ENCODE peak calls at places on chromosomes 13 and 19, in four cellular contexts. One of them, this sample, is unnamed.

GRCh38 chr13:38821753-38822551 is 135.1 kb downstream of the FREM2 start:
- DNase-seq in PC-3: no peak
- DNase-seq in ovary: no peak
- DNase-seq in hepatocyte: no peak
- DNase-seq in this sample: no peak

GRCh38 chr13:112968380-112968909 is 569 bp upstream of the MCF2L start:
- DNase-seq in PC-3: peak
- DNase-seq in ovary: peak
- DNase-seq in hepatocyte: peak
- DNase-seq in this sample: no peak

GRCh38 chr13:93752506-93752905 is 525.9 kb downstream of the GPC6 start:
- DNase-seq in PC-3: no peak
- DNase-seq in ovary: no peak
- DNase-seq in hepatocyte: no peak
- DNase-seq in this sample: peak

GRCh38 chr19:52945652-52946321 is 16.9 kb downstream of the ZNF816 start:
- DNase-seq in PC-3: no peak
- DNase-seq in ovary: no peak
- DNase-seq in hepatocyte: no peak
- DNase-seq in this sample: no peak

GRCh38 chr13:51959773-51960172 is 51.5 kb downstream of the ATP7B start:
- DNase-seq in PC-3: no peak
- DNase-seq in ovary: no peak
- DNase-seq in hepatocyte: peak
- DNase-seq in this sample: no peak

GRCh38 chr13:44149821-44150220 is 223.8 kb upstream of the SERP2 start:
- DNase-seq in PC-3: no peak
- DNase-seq in ovary: no peak
- DNase-seq in hepatocyte: no peak
- DNase-seq in this sample: no peak

GRCh38 chr19:1069009-1069779 is 2.2 kb downstream of the ARHGAP45 start:
- DNase-seq in PC-3: no peak
- DNase-seq in ovary: no peak
- DNase-seq in hepatocyte: no peak
- DNase-seq in this sample: peak

GRCh38 chr19:4014541-4015491 is 7.3 kb downstream of the PIAS4 start:
- DNase-seq in PC-3: no peak
- DNase-seq in ovary: no peak
- DNase-seq in hepatocyte: peak
- DNase-seq in this sample: peak

GRCh38 chr19:19261350-19262189 is 11.5 kb downstream of the TM6SF2 start:
- DNase-seq in PC-3: no peak
- DNase-seq in ovary: no peak
- DNase-seq in hepatocyte: peak
- DNase-seq in this sample: no peak

GRCh38 chr19:58021541-58022282 is 12.1 kb upstream of the ZSCAN1 start:
- DNase-seq in PC-3: no peak
- DNase-seq in ovary: peak
- DNase-seq in hepatocyte: peak
- DNase-seq in this sample: peak

GRCh38 chr19:31023038-31023437 is 326.2 kb downstream of the TSHZ3 start:
- DNase-seq in PC-3: no peak
- DNase-seq in ovary: no peak
- DNase-seq in hepatocyte: peak
- DNase-seq in this sample: no peak

GRCh38 chr13:77749481-77749880 is 52.0 kb downstream of the SLAIN1 start:
- DNase-seq in PC-3: no peak
- DNase-seq in ovary: no peak
- DNase-seq in hepatocyte: no peak
- DNase-seq in this sample: no peak

GRCh38 chr19:1275976-1276619 is 768 bp downstream of the FAM174C start:
- DNase-seq in PC-3: no peak
- DNase-seq in ovary: peak
- DNase-seq in hepatocyte: no peak
- DNase-seq in this sample: no peak

GRCh38 chr19:2866495-2867024 is 575 bp upstream of the ZNF556 start:
- DNase-seq in PC-3: no peak
- DNase-seq in ovary: no peak
- DNase-seq in hepatocyte: no peak
- DNase-seq in this sample: no peak

GRCh38 chr13:72218966-72219365 is 352.0 kb upstream of the DACH1 start:
- DNase-seq in PC-3: no peak
- DNase-seq in ovary: no peak
- DNase-seq in hepatocyte: no peak
- DNase-seq in this sample: no peak

GRCh38 chr19:20423381-20424207 is 142.0 kb downstream of the ZNF737 start:
- DNase-seq in PC-3: peak
- DNase-seq in ovary: peak
- DNase-seq in hepatocyte: peak
- DNase-seq in this sample: peak

DNA sequence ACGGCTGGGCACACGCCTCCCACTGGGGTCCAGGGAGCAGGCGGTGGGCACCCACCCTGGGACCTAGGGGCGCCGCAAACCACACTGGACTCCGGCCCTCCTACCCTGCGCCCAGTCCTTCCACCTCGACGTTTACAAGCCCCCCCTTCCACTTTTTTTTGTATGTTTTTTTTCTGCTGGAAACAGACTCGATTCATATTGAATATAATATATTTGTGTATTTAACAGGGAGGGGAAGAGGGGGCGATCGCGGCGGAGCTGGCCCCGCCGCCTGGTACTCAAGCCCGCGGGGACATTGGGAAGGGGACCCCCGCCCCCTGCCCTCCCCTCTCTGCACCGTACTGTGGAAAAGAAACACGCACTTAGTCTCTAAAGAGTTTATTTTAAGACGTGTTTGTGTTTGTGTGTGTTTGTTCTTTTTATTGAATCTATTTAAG is 1.6 kb downstream of the JUNB start:
- DNase-seq in PC-3: peak
- DNase-seq in ovary: no peak
- DNase-seq in hepatocyte: no peak
- DNase-seq in this sample: no peak
- H3K4me3 ChIP-seq in PC-3: peak
- H3K4me3 ChIP-seq in ovary: peak
- H3K4me3 ChIP-seq in hepatocyte: peak
- H3K4me3 ChIP-seq in this sample: peak

GRCh38 chr19:6092329-6093286 is 17.7 kb downstream of the RFX2 start:
- DNase-seq in PC-3: peak
- DNase-seq in ovary: peak
- DNase-seq in hepatocyte: peak
- DNase-seq in this sample: peak

GRCh38 chr19:6099037-6099436 is 11.3 kb downstream of the RFX2 start:
- DNase-seq in PC-3: no peak
- DNase-seq in ovary: no peak
- DNase-seq in hepatocyte: no peak
- DNase-seq in this sample: no peak

GRCh38 chr19:6098574-6098973 is 11.7 kb downstream of the RFX2 start:
- DNase-seq in PC-3: no peak
- DNase-seq in ovary: no peak
- DNase-seq in hepatocyte: no peak
- DNase-seq in this sample: no peak

GRCh38 chr19:6097911-6098310 is 12.4 kb downstream of the RFX2 start:
- DNase-seq in PC-3: no peak
- DNase-seq in ovary: no peak
- DNase-seq in hepatocyte: no peak
- DNase-seq in this sample: no peak

DNA sequence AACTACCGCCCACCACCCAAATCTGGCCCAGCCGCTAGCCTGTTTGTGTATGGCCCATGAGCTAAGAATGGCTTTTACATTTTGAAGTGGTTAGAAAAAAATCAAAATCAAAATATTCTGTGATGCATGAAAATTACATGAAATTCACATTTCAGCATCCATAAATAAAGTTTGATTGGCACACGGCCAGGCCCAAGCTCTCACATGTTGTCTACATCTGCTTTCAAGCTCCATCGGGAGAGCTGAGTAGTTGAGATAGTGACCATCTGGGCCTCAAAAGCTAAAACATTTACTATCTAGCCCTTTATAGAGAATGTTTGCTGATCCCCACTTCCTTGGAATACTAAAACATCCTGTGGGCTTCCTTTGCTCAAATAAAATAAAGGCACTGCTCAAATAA is 14.5 kb downstream of the RFX2 start:
- DNase-seq in PC-3: no peak
- DNase-seq in ovary: no peak
- DNase-seq in hepatocyte: no peak
- DNase-seq in this sample: peak
- H3K27ac ChIP-seq in PC-3: no peak
- H3K27ac ChIP-seq in ovary: no peak
- H3K27ac ChIP-seq in hepatocyte: no peak
- H3K27ac ChIP-seq in this sample: no peak

GRCh38 chr13:40129467-40129866 is 474.0 kb downstream of the COG6 start:
- DNase-seq in PC-3: no peak
- DNase-seq in ovary: no peak
- DNase-seq in hepatocyte: no peak
- DNase-seq in this sample: no peak

GRCh38 chr13:40125336-40125735 is 469.9 kb downstream of the COG6 start:
- DNase-seq in PC-3: no peak
- DNase-seq in ovary: no peak
- DNase-seq in hepatocyte: no peak
- DNase-seq in this sample: no peak

GRCh38 chr13:40126301-40127085 is 471.0 kb downstream of the COG6 start:
- DNase-seq in PC-3: no peak
- DNase-seq in ovary: no peak
- DNase-seq in hepatocyte: no peak
- DNase-seq in this sample: no peak

GRCh38 chr13:40127925-40128324 is 472.5 kb downstream of the COG6 start:
- DNase-seq in PC-3: no peak
- DNase-seq in ovary: no peak
- DNase-seq in hepatocyte: no peak
- DNase-seq in this sample: no peak

DNA sequence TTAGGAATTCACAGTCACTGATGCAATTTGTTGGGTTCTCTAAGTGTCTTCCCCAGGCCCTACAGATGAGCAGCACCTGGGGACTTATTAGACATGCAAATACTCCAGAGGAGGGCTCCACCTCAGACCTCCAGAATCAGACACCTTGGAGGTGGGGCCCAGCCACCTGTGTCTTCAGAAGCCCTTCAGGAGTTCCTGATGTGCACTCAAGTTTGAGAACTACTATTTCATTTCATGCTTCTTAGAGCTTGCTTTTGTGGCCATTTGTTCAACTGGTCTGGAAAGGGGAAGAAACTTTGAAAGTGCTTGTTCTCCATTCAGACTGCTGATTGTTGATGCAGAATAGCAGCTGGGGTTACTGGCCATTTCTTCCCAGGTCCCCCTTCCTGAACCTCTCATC is 472.0 kb downstream of the COG6 start:
- DNase-seq in PC-3: no peak
- DNase-seq in ovary: no peak
- DNase-seq in hepatocyte: no peak
- DNase-seq in this sample: no peak
- TF ChIP-seq CTCF in PC-3: no peak
- TF ChIP-seq CTCF in ovary: no peak
- TF ChIP-seq CTCF in hepatocyte: no peak
- TF ChIP-seq CTCF in this sample: no peak

DNA sequence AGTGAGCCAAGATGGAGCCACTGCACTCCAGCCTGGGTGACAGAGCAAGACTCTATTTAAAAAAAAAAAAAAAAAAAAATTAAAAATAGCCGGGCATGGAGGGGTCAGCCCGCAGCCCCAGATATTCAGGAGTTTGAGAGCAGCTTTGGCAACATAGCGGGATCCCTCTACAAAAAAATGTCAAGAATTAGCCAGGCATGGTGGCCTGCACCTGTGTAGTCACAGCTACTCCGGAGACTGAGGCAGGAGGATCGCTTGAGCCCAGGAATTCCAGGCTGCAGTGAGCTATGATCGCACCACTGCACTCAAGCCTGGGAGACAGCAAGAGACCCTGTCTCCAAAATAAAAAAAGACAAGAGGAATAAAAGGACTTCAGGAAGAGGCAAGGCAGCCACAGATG is 716 bp downstream of the AP1M2 start:
- DNase-seq in PC-3: no peak
- DNase-seq in ovary: no peak
- DNase-seq in hepatocyte: no peak
- DNase-seq in this sample: no peak
- H3K4me3 ChIP-seq in PC-3: peak
- H3K4me3 ChIP-seq in ovary: no peak
- H3K4me3 ChIP-seq in hepatocyte: peak
- H3K4me3 ChIP-seq in this sample: no peak

DNA sequence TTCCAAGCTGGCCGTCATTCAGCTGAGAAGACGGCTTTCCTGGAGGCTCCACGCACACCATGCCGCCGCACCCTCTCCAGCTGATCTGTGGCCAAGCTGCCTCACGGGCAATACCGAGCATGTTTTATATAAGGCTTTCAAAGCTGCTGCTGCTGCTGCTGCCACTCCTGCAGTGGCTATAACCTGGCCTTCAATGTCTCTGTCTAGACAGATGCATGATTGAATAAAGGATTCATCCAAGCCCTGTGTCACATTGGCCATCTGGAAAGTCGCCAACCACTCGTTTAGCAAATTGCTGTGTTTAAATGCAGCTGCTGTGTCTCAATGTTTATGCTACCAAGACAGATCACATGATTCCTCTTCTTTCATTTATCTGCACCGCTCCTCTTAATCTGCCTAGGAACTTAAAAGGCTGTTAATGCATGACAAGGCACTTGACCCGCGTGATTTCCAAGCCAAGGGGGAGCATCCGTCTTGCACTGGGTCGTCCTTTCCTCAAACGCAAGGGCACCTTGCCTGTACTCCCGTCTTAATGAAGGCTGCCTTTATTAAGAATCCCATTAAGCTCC is 114.3 kb downstream of the TEX26 start:
- DNase-seq in PC-3: no peak
- DNase-seq in ovary: peak
- DNase-seq in hepatocyte: peak
- DNase-seq in this sample: peak
- H3K27ac ChIP-seq in PC-3: no peak
- H3K27ac ChIP-seq in ovary: no peak
- H3K27ac ChIP-seq in hepatocyte: peak
- H3K27ac ChIP-seq in this sample: no peak

DNA sequence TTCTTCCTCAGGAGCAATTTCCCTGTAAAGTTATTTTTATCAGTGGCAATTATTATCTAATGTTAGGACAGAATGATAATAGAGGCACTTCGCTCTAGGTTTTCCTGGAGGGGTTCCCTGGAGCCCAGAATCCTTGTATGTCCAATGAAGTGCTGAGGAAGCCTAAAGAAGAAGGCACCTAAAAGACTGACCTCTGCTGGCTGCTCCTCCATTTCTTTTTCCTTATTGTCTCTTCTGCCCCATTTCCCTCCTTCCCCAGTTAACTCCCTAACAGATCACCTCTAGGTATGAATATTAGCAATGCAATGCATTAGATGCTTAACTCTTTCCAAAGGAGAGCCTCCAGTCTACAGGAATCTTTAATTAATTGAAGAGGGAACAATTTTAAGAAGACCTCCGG is 985.4 kb downstream of the DIAPH3 start:
- DNase-seq in PC-3: peak
- DNase-seq in ovary: no peak
- DNase-seq in hepatocyte: no peak
- DNase-seq in this sample: no peak
- TF ChIP-seq CTCF in PC-3: no peak
- TF ChIP-seq CTCF in ovary: no peak
- TF ChIP-seq CTCF in hepatocyte: peak
- TF ChIP-seq CTCF in this sample: no peak

GRCh38 chr19:41499899-41500298 is 56.9 kb downstream of the ERICH4 start:
- DNase-seq in PC-3: no peak
- DNase-seq in ovary: no peak
- DNase-seq in hepatocyte: no peak
- DNase-seq in this sample: no peak
- H3K4me3 ChIP-seq in PC-3: no peak
- H3K4me3 ChIP-seq in ovary: peak
- H3K4me3 ChIP-seq in hepatocyte: no peak
- H3K4me3 ChIP-seq in this sample: peak